ENCODE peak calls at places on chromosome 21, in five cellular contexts. U is EL, H is amniotic stem cell, V is memory B cell, G is A172. Z is an unnamed sample.

GRCh38 chr21:32733356-32733755 is 5.5 kb upstream of the SYNJ1 start:
- DNase-seq in H (no peak), U (no peak), V (no peak), G (no peak), Z (no peak)

GRCh38 chr21:27569831-27570230 is 602.9 kb upstream of the ADAMTS5 start:
- DNase-seq in V (no peak), U (peak), G (no peak), H (no peak), Z (no peak)

GRCh38 chr21:29805110-29805509 is 134.7 kb downstream of the GRIK1 start:
- DNase-seq in G (no peak), V (no peak), U (no peak), H (no peak), Z (no peak)

GRCh38 chr21:45320261-45320990 is 32.7 kb upstream of the POFUT2 start:
- DNase-seq in H (no peak), U (peak), V (no peak), G (peak), Z (no peak)

GRCh38 chr21:42257091-42257760 is 38.3 kb downstream of the ABCG1 start:
- DNase-seq in U (no peak), H (no peak), G (no peak), V (no peak), Z (no peak)

GRCh38 chr21:23725576-23725975 is 1881.7 kb downstream of the MRPL39 start:
- DNase-seq in H (no peak), G (no peak), V (no peak), U (no peak), Z (no peak)

GRCh38 chr21:35833388-35833787 is 226.9 kb downstream of the SETD4 start:
- DNase-seq in U (no peak), V (no peak), G (no peak), H (no peak), Z (no peak)

GRCh38 chr21:36753556-36753955 is 54.6 kb downstream of the SIM2 start:
- DNase-seq in U (peak), G (peak), V (no peak), H (no peak), Z (peak)

GRCh38 chr21:29208666-29209059 is 78.2 kb downstream of the MAP3K7CL start:
- DNase-seq in U (peak), V (no peak), G (peak), H (peak), Z (peak)

Z was measured in GM03348.